ENCODE peak calls at places on chromosomes 3 and 15, in five cellular contexts. C is Calu3, S is body of pancreas, N is OCI-LY7, A is cardiac muscle cell. P is an unnamed sample.

GRCh38 chr15:64522226-64522823 is 61.9 kb downstream of the ZNF609 start:
- DNase-seq in A (no peak), C (no peak), S (no peak), N (no peak), P (no peak)

GRCh38 chr3:128914966-128915645 is 35.7 kb downstream of the ACAD9 start:
- DNase-seq in A (no peak), S (no peak), N (no peak), C (no peak), P (no peak)

GRCh38 chr15:29319823-29320222 is 50.2 kb upstream of the NSMCE3 start:
- DNase-seq in C (no peak), S (no peak), N (no peak), A (no peak), P (no peak)

GRCh38 chr3:49305608-49306007 is 28.6 kb upstream of the C3orf62 start:
- DNase-seq in A (no peak), C (no peak), N (no peak), S (no peak), P (no peak)

GRCh38 chr15:74315626-74316025 is 51.8 kb downstream of the CYP11A1 start:
- DNase-seq in N (peak), C (no peak), S (no peak), A (no peak), P (no peak)

GRCh38 chr3:23807161-23808015 is 1.6 kb downstream of the UBE2E1 start:
- DNase-seq in C (no peak), N (peak), S (no peak), A (peak), P (peak)

GRCh38 chr15:63046927-63047760 is 4.6 kb downstream of the TPM1 start:
- DNase-seq in N (no peak), S (no peak), A (peak), C (no peak), P (no peak)

GRCh38 chr3:141425523-141426233 is 57.4 kb downstream of the ZBTB38 start:
- DNase-seq in N (no peak), C (peak), S (no peak), A (no peak), P (no peak)

GRCh38 chr3:149277338-149277813 is 55.7 kb upstream of the CP start:
- DNase-seq in S (no peak), C (peak), N (peak), A (no peak), P (no peak)

GRCh38 chr3:64974401-64974800 is 286.6 kb upstream of the ADAMTS9 start:
- DNase-seq in S (no peak), A (no peak), C (no peak), N (no peak), P (no peak)

GRCh38 chr3:123543950-123544349 is 40.9 kb downstream of the HACD2 start:
- DNase-seq in C (no peak), N (no peak), A (peak), S (no peak), P (no peak)

GRCh38 chr3:142647856-142648255 is 51.7 kb downstream of the PLS1 start:
- DNase-seq in A (no peak), C (peak), S (no peak), N (no peak), P (no peak)

GRCh38 chr3:128433630-128434185 is 33.0 kb downstream of the DNAJB8 start:
- DNase-seq in S (no peak), N (no peak), C (no peak), A (no peak), P (no peak)

GRCh38 chr15:81516012-81516411 is 142.0 kb upstream of the TMC3 start:
- DNase-seq in A (no peak), S (no peak), N (no peak), C (no peak), P (no peak)

GRCh38 chr15:60444289-60444912 is 34.5 kb downstream of the ICE2 start:
- DNase-seq in S (no peak), N (no peak), A (no peak), C (peak), P (no peak)

GRCh38 chr3:100155105-100155504 is 40.8 kb upstream of the FILIP1L start:
- DNase-seq in N (no peak), C (no peak), S (no peak), A (no peak), P (no peak)

GRCh38 chr15:35092311-35092710 is 7.2 kb upstream of the NANOGP8 start:
- DNase-seq in S (no peak), N (no peak), A (no peak), C (no peak), P (no peak)

GRCh38 chr15:58521293-58521991 is 89.7 kb downstream of the LIPC start:
- DNase-seq in N (no peak), A (no peak), C (peak), S (peak), P (no peak)

GRCh38 chr3:42661593-42662022 is 8.1 kb downstream of the ZBTB47 start:
- DNase-seq in C (no peak), A (no peak), N (no peak), S (no peak), P (peak)

GRCh38 chr15:44066211-44066827 is 128.8 kb downstream of the FRMD5 start:
- DNase-seq in S (peak), N (peak), A (peak), C (peak), P (peak)

GRCh38 chr15:32100286-32100685 is 70.0 kb downstream of the CHRNA7 start:
- DNase-seq in A (no peak), N (no peak), S (no peak), C (no peak), P (no peak)

GRCh38 chr3:188943591-188943990 is 228.2 kb upstream of the TPRG1 start:
- DNase-seq in A (no peak), C (no peak), N (no peak), S (no peak), P (no peak)

GRCh38 chr15:33284336-33284735 is 26.4 kb upstream of the RYR3 start:
- DNase-seq in N (no peak), A (no peak), C (no peak), S (no peak), P (no peak)

GRCh38 chr3:177606891-177607290 is 409.6 kb upstream of the TBL1XR1 start:
- DNase-seq in C (no peak), A (no peak), N (no peak), S (peak), P (no peak)

GRCh38 chr3:142285057-142285666 is 59.8 kb upstream of the GK5 start:
- DNase-seq in S (no peak), N (no peak), A (no peak), C (no peak), P (no peak)

GRCh38 chr3:122858373-122858772 is 63.5 kb downstream of the SLC49A4 start:
- DNase-seq in A (no peak), C (no peak), S (no peak), N (peak), P (no peak)

GRCh38 chr3:184766555-184767261 is 45.3 kb upstream of the VPS8 start:
- DNase-seq in C (no peak), A (no peak), S (no peak), N (no peak), P (no peak)

GRCh38 chr3:176581589-176581988 is 615.7 kb downstream of the TBL1XR1 start:
- DNase-seq in S (no peak), C (no peak), N (no peak), A (no peak), P (no peak)

GRCh38 chr15:100113351-100114075 is 228.3 kb downstream of the ADAMTS17 start:
- DNase-seq in A (no peak), N (no peak), S (peak), C (no peak), P (no peak)

GRCh38 chr3:128496019-128496601 is 3.1 kb upstream of the GATA2 start:
- DNase-seq in N (no peak), S (no peak), A (no peak), C (no peak), P (no peak)

GRCh38 chr3:4376499-4376898 is 73.3 kb downstream of the SETMAR start:
- DNase-seq in S (no peak), N (no peak), A (no peak), C (no peak), P (no peak)

GRCh38 chr3:35594739-35595138 is 44.6 kb upstream of the ARPP21 start:
- DNase-seq in C (no peak), N (no peak), A (no peak), S (no peak), P (no peak)

GRCh38 chr15:33780011-33780768 is 188.1 kb upstream of the CHRM5 start:
- DNase-seq in S (no peak), A (no peak), C (no peak), N (peak), P (no peak)

GRCh38 chr3:153284282-153284938 is 122.4 kb downstream of the RAP2B start:
- DNase-seq in A (no peak), C (peak), N (peak), S (no peak), P (no peak)

GRCh38 chr3:153285982-153286381 is 124.0 kb downstream of the RAP2B start:
- DNase-seq in C (no peak), A (no peak), N (no peak), S (no peak), P (no peak)

GRCh38 chr3:153287017-153287416 is 125.0 kb downstream of the RAP2B start:
- DNase-seq in C (no peak), A (no peak), S (no peak), N (no peak), P (no peak)

GRCh38 chr3:153289334-153289808 is 127.3 kb downstream of the RAP2B start:
- DNase-seq in N (no peak), C (no peak), A (peak), S (no peak), P (no peak)

DNA sequence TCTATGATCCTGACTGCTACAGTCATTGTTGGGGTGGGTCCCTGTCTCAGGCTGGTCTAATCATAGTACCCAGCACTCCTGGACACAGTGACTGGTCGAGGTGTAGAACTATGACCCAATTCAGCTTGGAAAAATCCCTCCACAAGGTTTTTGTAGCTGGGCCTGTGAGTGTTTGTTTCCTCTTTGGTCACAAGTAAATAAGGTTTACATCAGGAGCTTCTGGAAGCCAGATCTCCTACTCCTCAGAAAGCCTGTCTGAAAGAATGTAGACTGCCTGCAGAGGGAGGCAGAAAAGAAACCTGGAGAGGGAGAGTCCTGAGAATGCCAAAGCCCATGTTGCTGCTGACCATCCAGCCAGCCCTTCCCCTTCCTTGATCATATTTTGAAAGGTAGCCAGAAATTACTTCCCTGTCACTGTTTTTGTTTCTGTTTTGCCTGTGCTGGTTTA is 123.2 kb downstream of the RAP2B start:
- DNase-seq in A (peak), C (peak), S (no peak), N (no peak), P (no peak)
- TF ChIP-seq CTCF in A (no peak), C (no peak), S (no peak), N (no peak), P (no peak)

GRCh38 chr15:50145451-50145872 is 26.4 kb upstream of the ATP8B4 start:
- DNase-seq in C (peak), N (peak), A (peak), S (no peak), P (no peak)
- TF ChIP-seq CTCF in C (peak), N (peak), A (peak), S (peak), P (peak)

DNA sequence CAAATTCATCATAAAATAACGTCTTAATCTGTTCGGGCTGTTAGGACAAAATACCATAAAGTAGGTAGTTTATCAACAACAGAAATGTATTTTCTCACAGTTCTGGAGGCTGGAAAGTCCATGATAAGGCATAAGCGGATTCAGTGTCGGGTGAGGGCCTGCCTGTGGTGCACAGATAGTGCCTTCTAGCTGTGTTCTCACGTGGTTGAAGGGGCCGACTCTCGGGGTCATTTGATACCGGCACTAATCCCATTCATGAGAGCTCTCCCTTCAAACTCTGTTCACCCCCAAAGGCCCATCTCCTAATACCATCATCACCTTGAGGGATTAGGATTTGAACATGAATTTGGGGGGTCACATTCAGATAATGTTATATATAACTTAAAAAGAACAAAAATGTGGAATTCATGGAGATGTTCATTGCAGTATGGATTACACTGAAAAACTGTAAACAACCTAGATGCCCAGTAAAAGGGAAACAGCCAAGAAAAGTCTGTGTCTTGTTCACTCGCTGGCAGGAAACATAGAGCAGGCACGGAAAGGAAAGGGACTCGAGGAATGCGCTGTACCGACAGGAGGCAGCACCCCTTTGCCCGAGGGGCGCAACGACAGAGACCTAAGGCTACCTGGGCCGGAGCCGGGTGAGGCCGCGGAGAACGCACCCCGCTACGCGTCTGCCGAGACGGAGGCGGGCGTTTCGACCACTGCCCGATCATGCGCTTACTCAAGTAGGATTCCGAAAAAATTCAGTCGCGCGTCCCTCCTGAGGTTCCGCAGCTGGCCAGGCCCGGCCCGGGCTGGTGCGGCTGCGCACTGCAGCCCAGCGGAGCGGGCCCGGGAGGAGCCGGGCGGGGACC is 1.1 kb upstream of the MAN2A2 start:
- DNase-seq in S (peak), N (peak), A (peak), C (peak), P (peak)
- TF ChIP-seq CTCF in S (peak), N (peak), A (peak), C (peak), P (peak)

GRCh38 chr3:115937054-115937453 is 313.7 kb downstream of the GAP43 start:
- DNase-seq in A (no peak), N (no peak), C (no peak), S (no peak), P (no peak)
- TF ChIP-seq CTCF in A (peak), N (peak), C (no peak), S (no peak), P (peak)

GRCh38 chr15:70614221-70614620 is 149.1 kb downstream of the UACA start:
- DNase-seq in N (no peak), A (no peak), S (no peak), C (no peak), P (no peak)

GRCh38 chr15:70609919-70610318 is 153.4 kb downstream of the UACA start:
- DNase-seq in C (no peak), A (no peak), N (no peak), S (no peak), P (no peak)

GRCh38 chr15:70611286-70611685 is 152.1 kb downstream of the UACA start:
- DNase-seq in A (no peak), C (no peak), N (no peak), S (no peak), P (no peak)

GRCh38 chr15:70615435-70616310 is 147.7 kb downstream of the UACA start:
- DNase-seq in S (no peak), N (no peak), A (no peak), C (no peak), P (no peak)

GRCh38 chr15:70613259-70613658 is 150.1 kb downstream of the UACA start:
- DNase-seq in N (no peak), C (no peak), S (no peak), A (no peak), P (no peak)
- TF ChIP-seq CTCF in N (no peak), C (no peak), S (no peak), A (no peak), P (no peak)

GRCh38 chr3:196634224-196634623 is 5.3 kb upstream of the NRROS start:
- DNase-seq in S (no peak), N (peak), A (no peak), C (no peak), P (no peak)

GRCh38 chr3:196634851-196635250 is 4.6 kb upstream of the NRROS start:
- DNase-seq in A (no peak), S (no peak), C (no peak), N (no peak), P (no peak)

GRCh38 chr3:196631655-196632032 is 7.8 kb upstream of the NRROS start:
- DNase-seq in C (no peak), S (no peak), A (no peak), N (no peak), P (no peak)

GRCh38 chr3:196633658-196634151 is 5.8 kb upstream of the NRROS start:
- DNase-seq in A (no peak), C (no peak), S (no peak), N (no peak), P (no peak)

GRCh38 chr3:196632033-196632751 is 7.3 kb upstream of the NRROS start:
- DNase-seq in A (peak), N (peak), C (peak), S (peak), P (peak)
- TF ChIP-seq CTCF in A (peak), N (peak), C (no peak), S (peak), P (peak)